ENCODE peak calls at places on chromosome 4, in nine cellular contexts. One of them, this sample, is unnamed.

GRCh38 chr4:127586922-127587571 is 45.7 kb upstream of the INTU start:
- DNase-seq in K562: peak; percentile 76
- DNase-seq in body of pancreas: no peak
- DNase-seq in spleen: no peak
- DNase-seq in stomach: no peak
- DNase-seq in vagina: no peak
- DNase-seq in adrenal gland: no peak
- DNase-seq in HCT116: peak; percentile 38
- DNase-seq in tibial nerve: no peak
- DNase-seq in this sample: no peak

GRCh38 chr4:7764466-7764865 is 175.2 kb downstream of the AFAP1 start:
- DNase-seq in vagina: no peak
- DNase-seq in adrenal gland: no peak
- DNase-seq in spleen: peak; percentile 54
- DNase-seq in tibial nerve: no peak
- DNase-seq in body of pancreas: no peak
- DNase-seq in stomach: no peak
- DNase-seq in K562: no peak
- DNase-seq in HCT116: no peak
- DNase-seq in this sample: no peak

GRCh38 chr4:174764105-174764729 is 64.8 kb downstream of the GLRA3 start:
- DNase-seq in body of pancreas: no peak
- DNase-seq in vagina: no peak
- DNase-seq in spleen: no peak
- DNase-seq in stomach: no peak
- DNase-seq in K562: peak; percentile 65
- DNase-seq in tibial nerve: no peak
- DNase-seq in adrenal gland: no peak
- DNase-seq in HCT116: peak; percentile 40
- DNase-seq in this sample: no peak

GRCh38 chr4:103018391-103019318 is 850 bp downstream of the SLC9B1 start:
- DNase-seq in body of pancreas: peak; percentile 33
- DNase-seq in HCT116: peak; percentile 26
- DNase-seq in adrenal gland: peak; percentile 42
- DNase-seq in K562: peak; percentile 40
- DNase-seq in spleen: no peak
- DNase-seq in stomach: no peak
- DNase-seq in tibial nerve: peak; percentile 21
- DNase-seq in vagina: no peak
- DNase-seq in this sample: peak; percentile 74

GRCh38 chr4:43619219-43619618 is 726.7 kb downstream of the GRXCR1 start:
- DNase-seq in K562: no peak
- DNase-seq in tibial nerve: no peak
- DNase-seq in vagina: no peak
- DNase-seq in stomach: no peak
- DNase-seq in spleen: no peak
- DNase-seq in HCT116: no peak
- DNase-seq in body of pancreas: no peak
- DNase-seq in adrenal gland: no peak
- DNase-seq in this sample: no peak

GRCh38 chr4:61886180-61886579 is 686.1 kb downstream of the ADGRL3 start:
- DNase-seq in K562: no peak
- DNase-seq in HCT116: no peak
- DNase-seq in spleen: no peak
- DNase-seq in vagina: no peak
- DNase-seq in adrenal gland: no peak
- DNase-seq in body of pancreas: no peak
- DNase-seq in stomach: no peak
- DNase-seq in tibial nerve: no peak
- DNase-seq in this sample: no peak

GRCh38 chr4:141329174-141329569 is 108.5 kb downstream of the ZNF330 start:
- DNase-seq in stomach: no peak
- DNase-seq in tibial nerve: peak; percentile 63
- DNase-seq in body of pancreas: no peak
- DNase-seq in spleen: no peak
- DNase-seq in K562: no peak
- DNase-seq in HCT116: no peak
- DNase-seq in vagina: no peak
- DNase-seq in adrenal gland: no peak
- DNase-seq in this sample: no peak

GRCh38 chr4:112099701-112100289 is 45.5 kb upstream of the FAM241A start:
- DNase-seq in tibial nerve: no peak
- DNase-seq in K562: peak; percentile 51
- DNase-seq in HCT116: peak; percentile 61
- DNase-seq in body of pancreas: no peak
- DNase-seq in stomach: no peak
- DNase-seq in adrenal gland: no peak
- DNase-seq in vagina: no peak
- DNase-seq in spleen: no peak
- DNase-seq in this sample: no peak

GRCh38 chr4:138405439-138405838 is 163.3 kb upstream of the SLC7A11 start:
- DNase-seq in body of pancreas: no peak
- DNase-seq in K562: no peak
- DNase-seq in vagina: no peak
- DNase-seq in spleen: no peak
- DNase-seq in tibial nerve: no peak
- DNase-seq in stomach: no peak
- DNase-seq in HCT116: no peak
- DNase-seq in adrenal gland: no peak
- DNase-seq in this sample: no peak

GRCh38 chr4:184444953-184445309 is 29.4 kb downstream of the IRF2 start:
- DNase-seq in adrenal gland: no peak
- DNase-seq in body of pancreas: no peak
- DNase-seq in spleen: peak; percentile 88
- DNase-seq in tibial nerve: no peak
- DNase-seq in HCT116: no peak
- DNase-seq in vagina: no peak
- DNase-seq in stomach: no peak
- DNase-seq in K562: no peak
- DNase-seq in this sample: no peak

GRCh38 chr4:16550488-16550980 is 324.3 kb upstream of the TAPT1 start:
- DNase-seq in stomach: no peak
- DNase-seq in vagina: peak; percentile 20
- DNase-seq in body of pancreas: no peak
- DNase-seq in tibial nerve: no peak
- DNase-seq in HCT116: no peak
- DNase-seq in K562: no peak
- DNase-seq in adrenal gland: no peak
- DNase-seq in spleen: no peak
- DNase-seq in this sample: no peak

GRCh38 chr4:87950516-87950915 is 25.0 kb upstream of the SPP1 start:
- DNase-seq in adrenal gland: no peak
- DNase-seq in HCT116: no peak
- DNase-seq in spleen: no peak
- DNase-seq in body of pancreas: no peak
- DNase-seq in vagina: no peak
- DNase-seq in tibial nerve: no peak
- DNase-seq in K562: no peak
- DNase-seq in stomach: no peak
- DNase-seq in this sample: no peak

GRCh38 chr4:118790544-118790943 is 45.4 kb downstream of the SEC24D start:
- DNase-seq in K562: no peak
- DNase-seq in vagina: no peak
- DNase-seq in stomach: no peak
- DNase-seq in tibial nerve: no peak
- DNase-seq in adrenal gland: no peak
- DNase-seq in HCT116: no peak
- DNase-seq in body of pancreas: no peak
- DNase-seq in spleen: no peak
- DNase-seq in this sample: no peak

GRCh38 chr4:107896158-107896645 is 35.1 kb upstream of the CYP2U1 start:
- DNase-seq in adrenal gland: no peak
- DNase-seq in vagina: no peak
- DNase-seq in K562: no peak
- DNase-seq in body of pancreas: no peak
- DNase-seq in stomach: no peak
- DNase-seq in HCT116: peak; percentile 92
- DNase-seq in tibial nerve: no peak
- DNase-seq in spleen: no peak
- DNase-seq in this sample: no peak

GRCh38 chr4:140136509-140136908 is 17.5 kb downstream of the MAML3 start:
- DNase-seq in body of pancreas: no peak
- DNase-seq in tibial nerve: no peak
- DNase-seq in stomach: no peak
- DNase-seq in adrenal gland: peak; percentile 36
- DNase-seq in vagina: no peak
- DNase-seq in HCT116: no peak
- DNase-seq in K562: no peak
- DNase-seq in spleen: no peak
- DNase-seq in this sample: no peak

GRCh38 chr4:17058506-17058905 is 160.1 kb upstream of the LDB2 start:
- DNase-seq in tibial nerve: peak; percentile 26
- DNase-seq in spleen: no peak
- DNase-seq in K562: no peak
- DNase-seq in vagina: no peak
- DNase-seq in adrenal gland: no peak
- DNase-seq in body of pancreas: no peak
- DNase-seq in HCT116: no peak
- DNase-seq in stomach: no peak
- DNase-seq in this sample: no peak

GRCh38 chr4:154503598-154503997 is 12.0 kb upstream of the DCHS2 start:
- DNase-seq in adrenal gland: no peak
- DNase-seq in K562: peak; percentile 65
- DNase-seq in tibial nerve: no peak
- DNase-seq in stomach: no peak
- DNase-seq in HCT116: peak; percentile 50
- DNase-seq in spleen: no peak
- DNase-seq in body of pancreas: no peak
- DNase-seq in vagina: no peak
- DNase-seq in this sample: no peak

GRCh38 chr4:141643557-141643956 is 7.2 kb downstream of the IL15 start:
- DNase-seq in tibial nerve: no peak
- DNase-seq in vagina: no peak
- DNase-seq in adrenal gland: peak; percentile 25
- DNase-seq in K562: no peak
- DNase-seq in spleen: no peak
- DNase-seq in stomach: no peak
- DNase-seq in HCT116: peak; percentile 23
- DNase-seq in body of pancreas: no peak
- DNase-seq in this sample: no peak

GRCh38 chr4:74117024-74117534 is 18.1 kb upstream of the CXCL2 start:
- DNase-seq in K562: peak; percentile 60
- DNase-seq in HCT116: peak; percentile 73
- DNase-seq in tibial nerve: peak; percentile 68
- DNase-seq in vagina: no peak
- DNase-seq in spleen: no peak
- DNase-seq in stomach: peak; percentile 77
- DNase-seq in adrenal gland: peak; percentile 91
- DNase-seq in body of pancreas: peak; percentile 86
- DNase-seq in this sample: peak; percentile 88

GRCh38 chr4:6732441-6733357 is 16.7 kb downstream of the BLOC1S4 start:
- DNase-seq in spleen: no peak
- DNase-seq in vagina: no peak
- DNase-seq in tibial nerve: peak; percentile 60
- DNase-seq in HCT116: peak; percentile 39
- DNase-seq in body of pancreas: no peak
- DNase-seq in stomach: peak; percentile 85
- DNase-seq in K562: peak; percentile 95
- DNase-seq in adrenal gland: peak; percentile 87
- DNase-seq in this sample: peak; percentile 80
- TF ChIP-seq POLR2A in spleen: no peak
- TF ChIP-seq POLR2A in vagina: no peak
- TF ChIP-seq POLR2A in tibial nerve: no peak
- TF ChIP-seq POLR2A in HCT116: no peak
- TF ChIP-seq POLR2A in body of pancreas: no peak
- TF ChIP-seq POLR2A in stomach: peak; percentile 7
- TF ChIP-seq POLR2A in K562: peak; percentile 80
- TF ChIP-seq POLR2A in adrenal gland: peak; percentile 72
- TF ChIP-seq POLR2A in this sample: no peak

DNA sequence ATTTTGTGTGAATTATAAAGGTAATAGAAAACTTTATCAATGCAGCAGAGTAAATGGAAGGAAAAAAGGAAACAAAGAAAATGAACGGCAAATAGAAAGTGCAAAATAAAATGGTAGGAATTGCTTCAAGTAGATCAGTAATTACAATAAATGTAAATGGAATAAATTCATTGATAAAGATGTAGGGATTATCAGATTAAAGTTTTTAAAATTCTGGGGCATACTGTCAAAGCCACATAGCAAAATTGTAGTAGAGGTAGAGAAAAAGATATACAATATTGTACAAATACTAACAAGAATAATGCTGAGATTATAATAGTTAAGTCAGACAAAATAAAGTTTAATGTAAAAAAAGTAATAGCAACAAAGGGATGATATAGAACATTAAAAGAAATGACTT is 94.7 kb downstream of the SMIM20 start:
- DNase-seq in vagina: no peak
- DNase-seq in adrenal gland: no peak
- DNase-seq in body of pancreas: no peak
- DNase-seq in spleen: no peak
- DNase-seq in K562: no peak
- DNase-seq in stomach: no peak
- DNase-seq in HCT116: no peak
- DNase-seq in tibial nerve: no peak
- DNase-seq in this sample: no peak
- H3K36me3 ChIP-seq in vagina: no peaks in the 10 kb centered on the region
- H3K36me3 ChIP-seq in adrenal gland: no peaks in the 10 kb centered on the region
- H3K36me3 ChIP-seq in body of pancreas: no peaks in the 10 kb centered on the region
- H3K36me3 ChIP-seq in spleen: no peaks in the 10 kb centered on the region
- H3K36me3 ChIP-seq in K562: no peaks in the 10 kb centered on the region
- H3K36me3 ChIP-seq in stomach: no peaks in the 10 kb centered on the region
- H3K36me3 ChIP-seq in HCT116: no peaks in the 10 kb centered on the region
- H3K36me3 ChIP-seq in tibial nerve: no peaks in the 10 kb centered on the region
- H3K36me3 ChIP-seq in this sample: no peaks in the 10 kb centered on the region

DNA sequence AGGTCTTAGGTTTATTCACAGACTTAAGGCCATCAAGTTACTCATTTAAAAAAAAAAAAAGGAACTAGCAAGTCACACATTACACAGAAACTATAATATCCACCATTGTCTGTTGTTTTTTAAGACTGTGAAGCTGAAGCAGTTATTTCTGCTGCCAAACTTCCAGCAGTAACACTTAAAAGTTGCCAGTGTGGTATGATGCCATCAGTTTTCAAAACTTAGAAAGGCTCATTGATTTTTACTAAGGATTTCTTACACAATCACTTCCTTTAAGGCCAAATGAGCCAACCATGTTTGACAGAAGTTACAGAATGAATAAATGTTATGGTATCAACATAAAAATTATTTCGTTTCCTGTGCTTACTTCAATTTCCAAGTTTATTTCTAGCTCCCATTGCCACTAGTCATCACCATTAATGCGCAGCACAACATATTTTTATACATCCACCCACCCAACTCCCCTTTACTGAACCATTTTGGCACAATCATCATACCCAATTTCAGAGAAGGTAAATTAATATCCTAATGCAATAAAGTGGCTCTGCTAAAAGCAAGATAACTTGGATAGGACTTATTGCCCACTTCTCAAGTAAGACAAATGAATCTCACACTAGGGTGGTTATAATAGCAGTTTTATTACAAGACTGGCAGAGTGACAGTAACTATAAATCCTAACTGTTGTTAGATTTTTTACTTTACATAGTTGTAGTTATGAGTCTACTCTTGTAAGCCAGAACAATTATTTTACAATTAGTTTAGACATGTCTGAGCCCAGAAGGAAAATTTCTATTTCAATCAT is 13.1 kb downstream of the PDGFC start:
- DNase-seq in tibial nerve: no peak
- DNase-seq in stomach: no peak
- DNase-seq in K562: no peak
- DNase-seq in spleen: no peak
- DNase-seq in adrenal gland: no peak
- DNase-seq in body of pancreas: no peak
- DNase-seq in vagina: no peak
- DNase-seq in HCT116: no peak
- DNase-seq in this sample: no peak
- TF ChIP-seq POLR2A in tibial nerve: no peak
- TF ChIP-seq POLR2A in stomach: no peak
- TF ChIP-seq POLR2A in K562: no peak
- TF ChIP-seq POLR2A in spleen: no peak
- TF ChIP-seq POLR2A in adrenal gland: no peak
- TF ChIP-seq POLR2A in body of pancreas: no peak
- TF ChIP-seq POLR2A in vagina: no peak
- TF ChIP-seq POLR2A in HCT116: no peak
- TF ChIP-seq POLR2A in this sample: no peak

GRCh38 chr4:78312989-78313753 is 238.4 kb upstream of the ANXA3 start:
- DNase-seq in tibial nerve: no peak
- DNase-seq in vagina: no peak
- DNase-seq in K562: no peak
- DNase-seq in stomach: no peak
- DNase-seq in HCT116: no peak
- DNase-seq in spleen: no peak
- DNase-seq in adrenal gland: no peak
- DNase-seq in body of pancreas: no peak
- DNase-seq in this sample: no peak
- H3K36me3 ChIP-seq in tibial nerve: no peaks in the 10 kb centered on the region
- H3K36me3 ChIP-seq in vagina: no peaks in the 10 kb centered on the region
- H3K36me3 ChIP-seq in K562: no peaks in the 10 kb centered on the region
- H3K36me3 ChIP-seq in stomach: no peaks in the 10 kb centered on the region
- H3K36me3 ChIP-seq in HCT116: no peaks in the 10 kb centered on the region
- H3K36me3 ChIP-seq in spleen: no peaks in the 10 kb centered on the region
- H3K36me3 ChIP-seq in adrenal gland: no peaks in the 10 kb centered on the region
- H3K36me3 ChIP-seq in body of pancreas: no peaks in the 10 kb centered on the region
- H3K36me3 ChIP-seq in this sample: no peaks in the 10 kb centered on the region